ENCODE peak calls at places on chromosomes 16 and 17, in seven cellular contexts. I, D, J, U, H, B and P are unnamed samples.

GRCh38 chr17:41049110-41049509 is 2.0 kb upstream of the KRTAP2-1 start:
- DNase-seq in I (no peak), D (no peak), J (no peak), U (peak; percentile 90), H (no peak), B (no peak), P (no peak)

GRCh38 chr17:41835214-41835799 is 725 bp downstream of the NT5C3B start:
- DNase-seq in I (no peak), D (no peak), J (peak; percentile 48), U (peak; percentile 7), H (no peak), B (no peak), P (no peak)

GRCh38 chr17:27471321-27472269 is 15.3 kb downstream of the KSR1 start:
- DNase-seq in I (no peak), D (peak; percentile 56), J (no peak), U (peak; percentile 71), H (no peak), B (no peak), P (no peak)

GRCh38 chr17:1639549-1639948 is 6.0 kb downstream of the SCARF1 start:
- DNase-seq in I (no peak), D (no peak), J (no peak), U (no peak), H (peak; percentile 97), B (no peak), P (no peak)

GRCh38 chr17:1002771-1003555 is 6.0 kb downstream of the TIMM22 start:
- DNase-seq in I (peak; percentile 70), D (no peak), J (no peak), U (peak; percentile 76), H (no peak), B (no peak), P (peak; percentile 75)

GRCh38 chr17:75829747-75830146 is 14.5 kb downstream of the UNC13D start:
- DNase-seq in I (no peak), D (no peak), J (no peak), U (no peak), H (no peak), B (no peak), P (no peak)

GRCh38 chr17:79504181-79504605 is 106.7 kb downstream of the RBFOX3 start:
- DNase-seq in I (no peak), D (no peak), J (no peak), U (no peak), H (no peak), B (no peak), P (no peak)

GRCh38 chr16:11315499-11315898 is 29.8 kb upstream of the RMI2 start:
- DNase-seq in I (no peak), D (no peak), J (no peak), U (peak; percentile 91), H (peak; percentile 86), B (peak; percentile 98), P (no peak)

GRCh38 chr16:81723098-81723723 is 55.9 kb upstream of the PLCG2 start:
- DNase-seq in I (no peak), D (no peak), J (no peak), U (peak; percentile 75), H (peak; percentile 27), B (no peak), P (no peak)

GRCh38 chr17:77770331-77771105 is 188.0 kb upstream of the TNRC6C start:
- DNase-seq in I (peak; percentile 60), D (no peak), J (no peak), U (peak; percentile 92), H (no peak), B (no peak), P (peak; percentile 20)

GRCh38 chr17:8192070-8192815 is 2.3 kb upstream of the BORCS6 start:
- DNase-seq in I (peak; percentile 90), D (peak; percentile 73), J (peak; percentile 92), U (peak; percentile 87), H (peak; percentile 84), B (peak; percentile 97), P (peak; percentile 47)

GRCh38 chr16:54437361-54437760 is 150.8 kb upstream of the IRX3 start:
- DNase-seq in I (no peak), D (no peak), J (no peak), U (no peak), H (no peak), B (no peak), P (no peak)

GRCh38 chr16:29697391-29697790 is 18.4 kb downstream of the QPRT start:
- DNase-seq in I (no peak), D (no peak), J (no peak), U (no peak), H (no peak), B (no peak), P (no peak)

GRCh38 chr17:45895304-45895968 is 1.1 kb downstream of the MAPT start:
- DNase-seq in I (no peak), D (no peak), J (no peak), U (peak; percentile 17), H (peak; percentile 6), B (peak; percentile 59), P (no peak)

GRCh38 chr16:85648782-85649181 is 35.7 kb downstream of the GSE1 start:
- DNase-seq in I (no peak), D (no peak), J (no peak), U (no peak), H (no peak), B (no peak), P (no peak)

GRCh38 chr17:14078027-14078426 is 8.7 kb downstream of the COX10 start:
- DNase-seq in I (no peak), D (no peak), J (no peak), U (no peak), H (no peak), B (no peak), P (no peak)

GRCh38 chr16:71421911-71422310 is 19.9 kb downstream of the TLE7 start:
- DNase-seq in I (no peak), D (no peak), J (no peak), U (no peak), H (no peak), B (peak; percentile 71), P (no peak)

GRCh38 chr16:16139061-16139460 is 84.2 kb downstream of the ABCC6 start:
- DNase-seq in I (no peak), D (no peak), J (no peak), U (no peak), H (no peak), B (no peak), P (no peak)
- H3K9me3 ChIP-seq in I (no peaks in the 10 kb centered on the region), D (no peaks in the 10 kb centered on the region), J (no peaks in the 10 kb centered on the region), U (no peaks in the 10 kb centered on the region), H (no peaks in the 10 kb centered on the region), B (no peaks in the 10 kb centered on the region), P (no peaks in the 10 kb centered on the region)

GRCh38 chr16:27844826-27845225 is 218.7 kb downstream of the GSG1L start:
- DNase-seq in I (no peak), D (no peak), J (peak; percentile 41), U (no peak), H (no peak), B (peak; percentile 20), P (no peak)
- H3K9me3 ChIP-seq in I (no peaks in the 10 kb centered on the region), D (no peaks in the 10 kb centered on the region), J (no peaks in the 10 kb centered on the region), U (no peaks in the 10 kb centered on the region), H (no peaks in the 10 kb centered on the region), B (no peaks in the 10 kb centered on the region), P (no peaks in the 10 kb centered on the region)

DNA sequence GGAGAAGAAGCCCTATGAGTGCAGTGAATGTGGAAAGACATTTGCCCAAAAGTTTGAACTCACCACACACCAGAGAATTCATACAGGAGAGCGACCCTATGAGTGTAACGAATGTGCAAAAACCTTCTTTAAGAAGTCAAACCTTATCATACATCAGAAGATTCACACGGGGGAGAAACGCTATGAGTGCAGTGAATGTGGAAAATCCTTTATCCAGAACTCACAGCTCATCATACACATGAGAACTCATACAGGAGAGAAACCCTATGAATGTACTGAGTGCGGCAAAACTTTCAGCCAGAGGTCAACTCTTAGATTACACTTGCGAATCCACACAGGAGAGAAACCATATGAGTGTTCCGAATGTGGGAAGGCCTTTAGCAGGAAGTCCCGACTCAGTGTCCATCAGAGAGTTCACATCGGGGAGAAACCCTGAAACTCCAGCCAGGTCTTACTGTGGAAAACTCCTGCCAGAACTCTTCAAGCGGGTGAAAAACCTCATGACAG is 21.6 kb downstream of the ZFP1 start:
- DNase-seq in I (no peak), D (no peak), J (no peak), U (no peak), H (no peak), B (no peak), P (no peak)
- H3K9me3 ChIP-seq in I (peaks cover 50% of the 10 kb centered on the region), D (no peaks in the 10 kb centered on the region), J (peaks cover 56% of the 10 kb centered on the region), U (peaks cover 3% of the 10 kb centered on the region), H (no peaks in the 10 kb centered on the region), B (peaks cover 62% of the 10 kb centered on the region), P (peaks cover 58% of the 10 kb centered on the region)

DNA sequence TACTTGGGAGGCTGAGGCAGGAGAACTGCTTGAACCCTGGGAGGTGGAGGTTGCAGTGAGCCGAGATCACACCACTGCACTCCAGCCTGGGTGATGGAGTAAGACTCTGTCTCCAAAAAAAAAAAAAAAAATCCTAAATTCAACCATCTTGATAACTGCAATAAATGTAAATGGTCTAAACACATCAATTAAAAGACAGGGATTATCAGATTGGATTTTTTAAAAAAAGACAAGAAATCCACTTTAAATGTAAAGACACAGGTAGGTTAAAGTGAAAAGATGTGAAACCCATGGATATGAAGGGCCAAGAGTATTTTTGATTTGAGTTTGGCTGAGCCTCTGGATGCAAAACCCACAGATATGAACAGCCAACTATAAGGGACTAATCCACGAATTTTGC is 64.2 kb upstream of the ATP2A3 start:
- DNase-seq in I (no peak), D (no peak), J (no peak), U (no peak), H (no peak), B (no peak), P (no peak)
- H3K9me3 ChIP-seq in I (peaks cover 30% of the 10 kb centered on the region), D (no peaks in the 10 kb centered on the region), J (peaks cover 19% of the 10 kb centered on the region), U (no peaks in the 10 kb centered on the region), H (no peaks in the 10 kb centered on the region), B (peaks cover 15% of the 10 kb centered on the region), P (peaks cover 51% of the 10 kb centered on the region)

GRCh38 chr17:82946081-82946480 is 106.3 kb upstream of the ZNF750 start:
- DNase-seq in I (no peak), D (no peak), J (no peak), U (no peak), H (no peak), B (no peak), P (no peak)
- H3K9me3 ChIP-seq in I (peaks cover 33% of the 10 kb centered on the region), D (no peaks in the 10 kb centered on the region), J (peaks cover 36% of the 10 kb centered on the region), U (no peaks in the 10 kb centered on the region), H (no peaks in the 10 kb centered on the region), B (peaks cover 83% of the 10 kb centered on the region), P (peaks cover 61% of the 10 kb centered on the region)

GRCh38 chr16:62620259-62620658 is 584.0 kb upstream of the CDH8 start:
- DNase-seq in I (no peak), D (no peak), J (no peak), U (no peak), H (no peak), B (no peak), P (no peak)

DNA sequence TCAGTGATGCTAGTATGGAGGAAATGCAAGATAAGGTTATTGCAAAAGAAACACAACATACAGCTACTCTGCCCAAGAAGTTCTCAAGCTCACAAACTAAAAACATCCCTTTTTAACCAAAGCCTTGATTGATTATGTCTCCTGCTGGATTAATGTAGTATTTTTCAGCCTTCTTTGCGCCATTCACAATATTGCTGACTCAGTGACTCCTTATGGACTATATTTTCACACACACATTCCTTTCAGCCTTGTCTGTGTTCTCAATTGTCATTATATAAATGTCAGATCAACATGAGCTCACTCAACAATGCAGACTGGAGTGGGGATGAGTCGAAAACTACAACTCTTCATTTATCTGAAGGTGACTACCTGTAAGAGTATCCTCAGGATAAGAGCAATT is 579.3 kb upstream of the CDH8 start:
- DNase-seq in I (no peak), D (no peak), J (no peak), U (no peak), H (no peak), B (no peak), P (no peak)
- H3K9me3 ChIP-seq in I (no peaks in the 10 kb centered on the region), D (no peaks in the 10 kb centered on the region), J (no peaks in the 10 kb centered on the region), U (no peaks in the 10 kb centered on the region), H (no peaks in the 10 kb centered on the region), B (no peaks in the 10 kb centered on the region), P (peaks cover 9% of the 10 kb centered on the region)

GRCh38 chr17:22268912-22269220 is 576.5 kb downstream of the KCNJ18 start:
- DNase-seq in I (no peak), D (no peak), J (no peak), U (no peak), H (no peak), B (no peak), P (no peak)
- H3K9me3 ChIP-seq in I (no peaks in the 10 kb centered on the region), D (no peaks in the 10 kb centered on the region), J (no peaks in the 10 kb centered on the region), U (no peaks in the 10 kb centered on the region), H (no peaks in the 10 kb centered on the region), B (peaks cover 72% of the 10 kb centered on the region), P (peaks cover 79% of the 10 kb centered on the region)